ENCODE peak calls at places on chromosome 2, in six cellular contexts. J is cardiac muscle cell, T is hepatocyte, Z is tibial artery, A is body of pancreas, G is transverse colon. X is an unnamed sample.

GRCh38 chr2:61006486-61007105 is 10.9 kb upstream of the PEX13 start:
- DNase-seq in J (no peak), T (no peak), Z (no peak), A (no peak), G (no peak), X (no peak)

GRCh38 chr2:67309281-67309680 is 87.9 kb upstream of the ETAA1 start:
- DNase-seq in J (no peak), T (peak; percentile 61), Z (no peak), A (peak; percentile 32), G (no peak), X (no peak)

GRCh38 chr2:14420851-14421250 is 211.7 kb upstream of the LRATD1 start:
- DNase-seq in J (no peak), T (no peak), Z (no peak), A (no peak), G (no peak), X (no peak)

GRCh38 chr2:70960833-70961647 is 17.4 kb upstream of the ANKRD53 start:
- DNase-seq in J (no peak), T (peak; percentile 3), Z (peak; percentile 55), A (peak; percentile 8), G (no peak), X (peak; percentile 35)

GRCh38 chr2:618591-618990 is 58.6 kb downstream of the TMEM18 start:
- DNase-seq in J (no peak), T (no peak), Z (no peak), A (no peak), G (no peak), X (no peak)

GRCh38 chr2:234241656-234242445 is 191.3 kb downstream of the SPP2 start:
- DNase-seq in J (no peak), T (no peak), Z (no peak), A (no peak), G (no peak), X (no peak)

GRCh38 chr2:26744953-26745352 is 19.1 kb upstream of the SLC35F6 start:
- DNase-seq in J (no peak), T (no peak), Z (no peak), A (no peak), G (no peak), X (no peak)

GRCh38 chr2:100274076-100274475 is 48.2 kb downstream of the LONRF2 start:
- DNase-seq in J (no peak), T (no peak), Z (no peak), A (no peak), G (no peak), X (no peak)

GRCh38 chr2:830419-831224 is 120.0 kb upstream of the SNTG2 start:
- DNase-seq in J (no peak), T (no peak), Z (no peak), A (no peak), G (no peak), X (no peak)

GRCh38 chr2:173874899-173875247 is 90.3 kb downstream of the SP3 start:
- DNase-seq in J (no peak), T (no peak), Z (no peak), A (no peak), G (no peak), X (no peak)

GRCh38 chr2:122519806-122520205 is 764.4 kb downstream of the TSN start:
- DNase-seq in J (no peak), T (peak; percentile 9), Z (no peak), A (no peak), G (no peak), X (no peak)

GRCh38 chr2:27494284-27494943 is 586 bp downstream of the FNDC4 start:
- DNase-seq in J (peak; percentile 10), T (peak; percentile 67), Z (peak; percentile 81), A (peak; percentile 76), G (peak; percentile 32), X (no peak)

GRCh38 chr2:191202881-191203397 is 42.3 kb upstream of the MYO1B start:
- DNase-seq in J (no peak), T (no peak), Z (no peak), A (peak; percentile 29), G (peak; percentile 19), X (no peak)

GRCh38 chr2:6077585-6077984 is 385.4 kb downstream of the SOX11 start:
- DNase-seq in J (no peak), T (no peak), Z (no peak), A (no peak), G (no peak), X (no peak)

DNA sequence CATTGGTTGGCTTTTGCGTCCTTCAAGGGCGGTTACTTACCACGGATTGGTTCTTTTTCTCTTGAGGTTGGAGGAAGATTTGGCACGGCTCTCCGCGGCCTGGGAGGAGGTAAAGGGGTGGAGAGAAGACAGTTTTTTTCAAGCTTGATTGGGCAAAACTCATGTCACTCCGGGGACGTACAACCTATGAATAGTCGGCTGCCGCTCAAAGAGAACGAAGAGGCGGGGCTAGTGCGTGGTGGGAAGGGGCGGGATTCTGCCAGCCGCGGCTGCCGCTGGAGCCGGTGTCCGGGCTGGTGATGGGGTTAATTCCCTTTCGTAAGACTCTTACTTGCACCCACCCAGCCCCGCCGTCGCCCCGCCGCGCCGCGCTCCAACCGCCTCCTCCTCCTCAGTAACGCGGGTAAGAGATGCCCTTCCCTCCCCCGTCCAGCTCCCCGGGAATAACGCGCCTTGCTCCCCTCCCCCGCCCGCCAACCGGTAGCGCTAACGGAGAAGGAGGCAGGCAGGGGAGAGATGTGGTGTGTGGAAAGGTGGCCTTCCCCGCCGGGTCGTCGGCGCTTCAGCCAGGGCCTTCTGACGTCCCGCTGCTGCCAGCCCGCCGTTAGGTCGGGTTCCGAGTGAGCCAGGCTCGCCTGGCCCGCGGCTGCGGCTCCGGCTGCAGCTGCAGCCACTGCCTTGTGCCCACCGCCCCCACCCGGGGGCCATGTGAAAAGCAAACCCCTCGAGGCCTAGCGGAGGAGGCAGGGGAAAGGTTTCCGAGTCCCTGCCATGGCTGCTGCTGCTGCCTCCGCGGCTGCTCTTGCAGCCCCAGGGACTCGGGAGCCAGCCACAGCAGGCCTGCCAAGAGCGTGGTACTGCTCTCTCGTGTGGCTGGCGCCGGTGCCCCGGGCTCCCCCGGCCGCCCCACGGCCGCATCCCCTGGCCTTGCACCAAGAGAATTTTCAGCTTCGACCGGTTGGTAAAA is at the start of gene R3HDM1:
- DNase-seq in J (peak; percentile 99), T (peak; percentile 99), Z (peak; percentile 99), A (peak; percentile 99), G (peak; percentile 98), X (peak; percentile 92)
- TF ChIP-seq CTCF in J (no peak), T (peak; percentile 30), Z (no peak), A (no peak), G (no peak), X (no peak)

GRCh38 chr2:45237850-45238542 is 228.7 kb upstream of the SIX2 start:
- DNase-seq in J (no peak), T (peak; percentile 76), Z (peak; percentile 76), A (no peak), G (no peak), X (no peak)
- TF ChIP-seq CTCF in J (peak; percentile 48), T (peak; percentile 23), Z (peak; percentile 28), A (no peak), G (no peak), X (no peak)

GRCh38 chr2:133411857-133412256 is 156.4 kb downstream of the NCKAP5 start:
- DNase-seq in J (no peak), T (no peak), Z (no peak), A (no peak), G (no peak), X (no peak)

GRCh38 chr2:133415210-133415876 is 152.9 kb downstream of the NCKAP5 start:
- DNase-seq in J (no peak), T (no peak), Z (no peak), A (no peak), G (no peak), X (no peak)

GRCh38 chr2:133414486-133415209 is 153.6 kb downstream of the NCKAP5 start:
- DNase-seq in J (no peak), T (no peak), Z (no peak), A (no peak), G (no peak), X (no peak)

GRCh38 chr2:133412637-133413164 is 155.6 kb downstream of the NCKAP5 start:
- DNase-seq in J (no peak), T (no peak), Z (no peak), A (no peak), G (no peak), X (no peak)

GRCh38 chr2:133413863-133414262 is 154.4 kb downstream of the NCKAP5 start:
- DNase-seq in J (no peak), T (no peak), Z (no peak), A (no peak), G (no peak), X (no peak)
- TF ChIP-seq CTCF in J (no peak), T (no peak), Z (no peak), A (no peak), G (no peak), X (no peak)

GRCh38 chr2:216520156-216520555 is 21.5 kb downstream of the RPL37A start:
- DNase-seq in J (no peak), T (no peak), Z (no peak), A (no peak), G (no peak), X (no peak)

GRCh38 chr2:216517447-216517846 is 18.8 kb downstream of the RPL37A start:
- DNase-seq in J (peak; percentile 65), T (no peak), Z (no peak), A (no peak), G (no peak), X (no peak)

GRCh38 chr2:216519154-216519762 is 20.6 kb downstream of the RPL37A start:
- DNase-seq in J (peak; percentile 87), T (peak; percentile 91), Z (no peak), A (peak; percentile 82), G (peak; percentile 72), X (peak; percentile 61)

GRCh38 chr2:216516730-216517350 is 18.2 kb downstream of the RPL37A start:
- DNase-seq in J (peak; percentile 44), T (peak; percentile 65), Z (no peak), A (no peak), G (no peak), X (no peak)
- TF ChIP-seq CTCF in J (peak; percentile 80), T (peak; percentile 80), Z (peak; percentile 79), A (peak; percentile 88), G (peak; percentile 69), X (peak; percentile 79)